ENCODE peak calls at places on chromosomes 4 and X, in six cellular contexts. H is stimulated activated CD4-positive, alpha-beta T cell treated with anti-CD3 and anti-CD28 coated beads, Interleukin-2, amount 100 ng/mL, for 48 hours; N is activated CD4-positive, alpha-beta T cell treated with anti-CD3 and anti-CD28 coated beads, Interleukin-2, amount 50 U/mL, for 1 hour; C is SK-N-SH; R is hepatic stellate cell; P is dorsolateral prefrontal cortex. K is an unnamed sample.

GRCh38 chrX:39883664-39884063 is 214.1 kb downstream of the BCOR start:
- DNase-seq in H (no peak), N (no peak), C (no peak), R (no peak), P (no peak), K (no peak)

GRCh38 chr4:123893746-123894095 is 497.1 kb downstream of the SPRY1 start:
- DNase-seq in H (no peak), N (no peak), C (no peak), R (no peak), P (no peak), K (no peak)

GRCh38 chr4:189035654-189036053 is 896.4 kb downstream of the TRIML1 start:
- DNase-seq in H (no peak), N (no peak), C (no peak), R (no peak), P (no peak), K (no peak)

GRCh38 chr4:6840062-6840976 is 57.8 kb downstream of the KIAA0232 start:
- DNase-seq in H (no peak), N (no peak), C (no peak), R (peak; percentile 21), P (no peak), K (no peak)

GRCh38 chrX:150200820-150201287 is 162.3 kb upstream of the MAMLD1 start:
- DNase-seq in H (peak; percentile 12), N (no peak), C (peak; percentile 26), R (peak; percentile 91), P (peak; percentile 30), K (peak; percentile 78)

GRCh38 chrX:109843963-109844751 is 111.1 kb upstream of the ACSL4 start:
- DNase-seq in H (no peak), N (no peak), C (no peak), R (no peak), P (no peak), K (no peak)

GRCh38 chrX:123962006-123962485 is 540 bp downstream of the STAG2 start:
- DNase-seq in H (no peak), N (no peak), C (no peak), R (peak; percentile 9), P (no peak), K (no peak)

GRCh38 chr4:86977621-86978184 is 42.9 kb downstream of the AFF1 start:
- DNase-seq in H (no peak), N (no peak), C (no peak), R (peak; percentile 42), P (no peak), K (no peak)

GRCh38 chr4:118033148-118034060 is 882 bp upstream of the NDST3 start:
- DNase-seq in H (no peak), N (no peak), C (peak; percentile 87), R (peak; percentile 23), P (peak; percentile 50), K (no peak)

GRCh38 chr4:17347445-17347844 is 164.4 kb downstream of the QDPR start:
- DNase-seq in H (peak; percentile 13), N (peak; percentile 13), C (peak; percentile 46), R (peak; percentile 8), P (no peak), K (no peak)

GRCh38 chrX:17848545-17849265 is 12.4 kb downstream of the RAI2 start:
- DNase-seq in H (no peak), N (no peak), C (no peak), R (no peak), P (no peak), K (no peak)

GRCh38 chrX:9942086-9942485 is 25.1 kb upstream of the CLDN34 start:
- DNase-seq in H (peak; percentile 50), N (peak; percentile 12), C (no peak), R (no peak), P (no peak), K (no peak)

GRCh38 chrX:41025926-41026325 is 59.3 kb upstream of the USP9X start:
- DNase-seq in H (no peak), N (no peak), C (no peak), R (no peak), P (no peak), K (no peak)

GRCh38 chrX:56766554-56767412 is 37.7 kb downstream of the NBDY start:
- DNase-seq in H (no peak), N (no peak), C (peak; percentile 19), R (peak; percentile 56), P (no peak), K (no peak)

GRCh38 chrX:70169281-70169680 is 8.0 kb upstream of the DGAT2L6 start:
- DNase-seq in H (no peak), N (no peak), C (no peak), R (no peak), P (no peak), K (no peak)

GRCh38 chr4:101756181-101756580 is 34.3 kb upstream of the BANK1 start:
- DNase-seq in H (no peak), N (no peak), C (no peak), R (no peak), P (no peak), K (no peak)

GRCh38 chrX:65528705-65529340 is 5.8 kb downstream of the LAS1L start:
- DNase-seq in H (peak; percentile 53), N (peak; percentile 53), C (peak; percentile 74), R (peak; percentile 67), P (peak; percentile 27), K (no peak)

GRCh38 chr4:960736-961650 is 12.4 kb downstream of the DGKQ start:
- DNase-seq in H (no peak), N (no peak), C (peak; percentile 29), R (no peak), P (no peak), K (no peak)

GRCh38 chr4:123701046-123701445 is 304.5 kb downstream of the SPRY1 start:
- DNase-seq in H (no peak), N (no peak), C (no peak), R (no peak), P (no peak), K (no peak)

GRCh38 chrX:80765226-80765625 is 44.5 kb downstream of the BRWD3 start:
- DNase-seq in H (no peak), N (no peak), C (no peak), R (peak; percentile 1), P (no peak), K (peak; percentile 26)

GRCh38 chrX:81195712-81196111 is 6.0 kb downstream of the HMGN5 start:
- DNase-seq in H (peak; percentile 47), N (peak; percentile 43), C (peak; percentile 38), R (no peak), P (peak; percentile 19), K (peak; percentile 2)

GRCh38 chr4:108303488-108304177 is 134.9 kb upstream of the LEF1 start:
- DNase-seq in H (no peak), N (no peak), C (no peak), R (no peak), P (no peak), K (no peak)

K was measured in amniotic stem cell.